ENCODE peak calls at places on chromosomes 2 and 18, in four cellular contexts. One of them, this sample, is unnamed.

GRCh38 chr2:216944733-216945132 is 84.9 kb upstream of the TNP1 start:
- DNase-seq in NCI-H510A: no peak
- DNase-seq in effector memory CD4-positive, alpha-beta T cell: no peak
- DNase-seq in NCI-H1092 treated with DMSO at 0.1 percent for 48 hours: no peak
- DNase-seq in this sample: no peak

GRCh38 chr2:46850742-46851141 is 64.9 kb downstream of the MCFD2 start:
- DNase-seq in NCI-H1092 treated with DMSO at 0.1 percent for 48 hours: no peak
- DNase-seq in NCI-H510A: no peak
- DNase-seq in effector memory CD4-positive, alpha-beta T cell: no peak
- DNase-seq in this sample: no peak

GRCh38 chr18:54127759-54128378 is 96.6 kb downstream of the MBD2 start:
- DNase-seq in NCI-H510A: peak
- DNase-seq in effector memory CD4-positive, alpha-beta T cell: no peak
- DNase-seq in NCI-H1092 treated with DMSO at 0.1 percent for 48 hours: peak
- DNase-seq in this sample: no peak

GRCh38 chr2:218500501-218501060 is 67.6 kb downstream of the USP37 start:
- DNase-seq in NCI-H1092 treated with DMSO at 0.1 percent for 48 hours: no peak
- DNase-seq in NCI-H510A: no peak
- DNase-seq in effector memory CD4-positive, alpha-beta T cell: no peak
- DNase-seq in this sample: no peak

GRCh38 chr2:15786003-15786654 is 154.2 kb upstream of the MYCN start:
- DNase-seq in effector memory CD4-positive, alpha-beta T cell: no peak
- DNase-seq in NCI-H510A: no peak
- DNase-seq in NCI-H1092 treated with DMSO at 0.1 percent for 48 hours: no peak
- DNase-seq in this sample: no peak

GRCh38 chr18:46715062-46715461 is 41.8 kb downstream of the ST8SIA5 start:
- DNase-seq in effector memory CD4-positive, alpha-beta T cell: no peak
- DNase-seq in NCI-H1092 treated with DMSO at 0.1 percent for 48 hours: no peak
- DNase-seq in NCI-H510A: no peak
- DNase-seq in this sample: no peak

GRCh38 chr18:23105581-23106219 is 29.6 kb upstream of the CABLES1 start:
- DNase-seq in NCI-H1092 treated with DMSO at 0.1 percent for 48 hours: no peak
- DNase-seq in effector memory CD4-positive, alpha-beta T cell: no peak
- DNase-seq in NCI-H510A: no peak
- DNase-seq in this sample: no peak

GRCh38 chr2:240953426-240954425 is 44.7 kb upstream of the SNED1 start:
- DNase-seq in NCI-H1092 treated with DMSO at 0.1 percent for 48 hours: no peak
- DNase-seq in effector memory CD4-positive, alpha-beta T cell: no peak
- DNase-seq in NCI-H510A: no peak
- DNase-seq in this sample: no peak

GRCh38 chr2:105634198-105634597 is 110.5 kb upstream of the NCK2 start:
- DNase-seq in NCI-H1092 treated with DMSO at 0.1 percent for 48 hours: no peak
- DNase-seq in NCI-H510A: no peak
- DNase-seq in effector memory CD4-positive, alpha-beta T cell: no peak
- DNase-seq in this sample: no peak

GRCh38 chr2:164625378-164625971 is 4.2 kb upstream of the GRB14 start:
- DNase-seq in NCI-H510A: no peak
- DNase-seq in NCI-H1092 treated with DMSO at 0.1 percent for 48 hours: no peak
- DNase-seq in effector memory CD4-positive, alpha-beta T cell: no peak
- DNase-seq in this sample: no peak

GRCh38 chr2:158045362-158045761 is 56.3 kb upstream of the UPP2 start:
- DNase-seq in NCI-H1092 treated with DMSO at 0.1 percent for 48 hours: no peak
- DNase-seq in NCI-H510A: no peak
- DNase-seq in effector memory CD4-positive, alpha-beta T cell: no peak
- DNase-seq in this sample: no peak

GRCh38 chr2:171515672-171516298 is 6.5 kb upstream of the CYBRD1 start:
- DNase-seq in NCI-H1092 treated with DMSO at 0.1 percent for 48 hours: no peak
- DNase-seq in effector memory CD4-positive, alpha-beta T cell: no peak
- DNase-seq in NCI-H510A: no peak
- DNase-seq in this sample: no peak

GRCh38 chr2:240355001-240355891 is 80.2 kb upstream of the GPC1 start:
- DNase-seq in NCI-H510A: no peak
- DNase-seq in effector memory CD4-positive, alpha-beta T cell: no peak
- DNase-seq in NCI-H1092 treated with DMSO at 0.1 percent for 48 hours: no peak
- DNase-seq in this sample: no peak

GRCh38 chr2:157172866-157173578 is 84.5 kb upstream of the GALNT5 start:
- DNase-seq in NCI-H1092 treated with DMSO at 0.1 percent for 48 hours: no peak
- DNase-seq in NCI-H510A: no peak
- DNase-seq in effector memory CD4-positive, alpha-beta T cell: no peak
- DNase-seq in this sample: no peak

GRCh38 chr18:61157451-61157850 is 175.8 kb upstream of the CDH20 start:
- DNase-seq in effector memory CD4-positive, alpha-beta T cell: no peak
- DNase-seq in NCI-H1092 treated with DMSO at 0.1 percent for 48 hours: no peak
- DNase-seq in NCI-H510A: no peak
- DNase-seq in this sample: no peak

GRCh38 chr2:69007169-69007568 is 5.8 kb upstream of the ANTXR1 start:
- DNase-seq in effector memory CD4-positive, alpha-beta T cell: no peak
- DNase-seq in NCI-H510A: no peak
- DNase-seq in NCI-H1092 treated with DMSO at 0.1 percent for 48 hours: no peak
- DNase-seq in this sample: no peak

GRCh38 chr2:70161069-70161534 is 29.7 kb downstream of the C2orf42 start:
- DNase-seq in NCI-H510A: no peak
- DNase-seq in effector memory CD4-positive, alpha-beta T cell: no peak
- DNase-seq in NCI-H1092 treated with DMSO at 0.1 percent for 48 hours: no peak
- DNase-seq in this sample: no peak

GRCh38 chr18:49008156-49008555 is 57.4 kb upstream of the SMAD7 start:
- DNase-seq in effector memory CD4-positive, alpha-beta T cell: no peak
- DNase-seq in NCI-H1092 treated with DMSO at 0.1 percent for 48 hours: no peak
- DNase-seq in NCI-H510A: no peak
- DNase-seq in this sample: no peak

This sample was measured in effector CD4-positive, alpha-beta T cell.